ENCODE peak calls at places on chromosomes 4 and X, in six cellular contexts. Z, V, L, W, G and N are unnamed samples.

GRCh38 chr4:98646422-98646821 is 12.0 kb downstream of the TSPAN5 start:
- DNase-seq in Z (no peak), V (no peak), L (no peak), W (no peak), G (no peak), N (no peak)

GRCh38 chrX:11557120-11557519 is 108.6 kb downstream of the ARHGAP6 start:
- DNase-seq in Z (no peak), V (no peak), L (peak; percentile 72), W (no peak), G (no peak), N (peak; percentile 17)

GRCh38 chr4:109411964-109412363 is 21.7 kb upstream of the SEC24B start:
- DNase-seq in Z (no peak), V (no peak), L (no peak), W (no peak), G (no peak), N (no peak)

GRCh38 chrX:16552546-16552945 is 97.4 kb upstream of the S100G start:
- DNase-seq in Z (no peak), V (no peak), L (peak; percentile 56), W (no peak), G (no peak), N (no peak)

GRCh38 chr4:72629540-72629939 is 60.5 kb upstream of the ADAMTS3 start:
- DNase-seq in Z (no peak), V (no peak), L (no peak), W (no peak), G (no peak), N (peak; percentile 7)

GRCh38 chrX:149044471-149044870 is 460.6 kb downstream of the IDS start:
- DNase-seq in Z (no peak), V (no peak), L (no peak), W (no peak), G (no peak), N (no peak)

GRCh38 chrX:138711399-138712347 is at the start of gene FGF13:
- DNase-seq in Z (peak; percentile 73), V (peak; percentile 86), L (no peak), W (peak; percentile 48), G (peak; percentile 60), N (no peak)

GRCh38 chr4:165383757-165384156 is 4.9 kb downstream of the CPE start:
- DNase-seq in Z (no peak), V (peak; percentile 88), L (no peak), W (no peak), G (no peak), N (peak; percentile 46)

GRCh38 chr4:5517372-5517771 is 191.0 kb downstream of the EVC2 start:
- DNase-seq in Z (no peak), V (no peak), L (peak; percentile 63), W (no peak), G (no peak), N (peak; percentile 47)

GRCh38 chrX:68504237-68504636 is 5.4 kb downstream of the YIPF6 start:
- DNase-seq in Z (no peak), V (no peak), L (peak; percentile 93), W (no peak), G (no peak), N (peak; percentile 72)

GRCh38 chr4:17771284-17771908 is 10.0 kb downstream of the FAM184B start:
- DNase-seq in Z (no peak), V (no peak), L (no peak), W (no peak), G (no peak), N (no peak)

DNA sequence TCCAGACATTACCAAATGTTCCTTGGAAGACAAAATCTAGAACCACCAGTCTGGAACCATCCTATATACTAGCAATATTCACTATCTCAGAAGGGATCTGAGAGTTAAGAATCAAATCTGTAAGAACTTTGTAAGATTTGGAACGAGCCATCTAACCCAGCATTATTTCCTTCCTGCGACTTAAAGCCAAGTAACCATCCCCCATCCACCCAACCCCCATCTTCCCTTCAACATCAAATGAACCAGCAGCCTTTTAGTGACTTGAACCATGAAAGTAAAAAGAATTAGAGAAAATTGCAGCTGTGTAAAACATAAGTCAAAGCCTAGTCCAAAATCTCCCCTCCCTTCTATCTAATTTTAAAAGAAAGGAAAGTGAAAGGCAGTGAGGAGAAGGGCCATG is 15.6 kb downstream of the RBM47 start:
- DNase-seq in Z (no peak), V (no peak), L (no peak), W (no peak), G (no peak), N (no peak)
- H2BK15ac ChIP-seq in Z (no peak overlapping the region), V (no peak overlapping the region), L (no peak overlapping the region), W (no peak overlapping the region), G (no peak overlapping the region), N (no peak overlapping the region)

GRCh38 chrX:109839694-109840358 is 106.8 kb upstream of the ACSL4 start:
- DNase-seq in Z (peak; percentile 63), V (peak; percentile 86), L (no peak), W (no peak), G (peak; percentile 44), N (peak; percentile 75)

GRCh38 chrX:109841869-109842579 is 109.0 kb upstream of the ACSL4 start:
- DNase-seq in Z (no peak), V (no peak), L (peak; percentile 64), W (no peak), G (no peak), N (peak; percentile 51)

GRCh38 chrX:109841257-109841656 is 108.2 kb upstream of the ACSL4 start:
- DNase-seq in Z (no peak), V (no peak), L (no peak), W (no peak), G (no peak), N (no peak)

GRCh38 chrX:109842611-109843010 is 109.6 kb upstream of the ACSL4 start:
- DNase-seq in Z (no peak), V (no peak), L (no peak), W (no peak), G (no peak), N (no peak)

GRCh38 chrX:109840585-109840984 is 107.5 kb upstream of the ACSL4 start:
- DNase-seq in Z (no peak), V (peak; percentile 16), L (peak; percentile 95), W (no peak), G (no peak), N (peak; percentile 96)
- H2BK5ac ChIP-seq in Z (no peak overlapping the region), V (no peak overlapping the region), L (peak overlapping the region; percentile 73), W (no peak overlapping the region), G (no peak overlapping the region), N (peak overlapping the region; percentile 87)

GRCh38 chrX:123732679-123733363 is at the start of gene THOC2:
- DNase-seq in Z (peak; percentile 71), V (peak; percentile 85), L (peak; percentile 82), W (peak; percentile 42), G (peak; percentile 71), N (peak; percentile 90)
- H4K8ac ChIP-seq in Z (no peak within 1 kb of the TSS), V (no peak within 1 kb of the TSS), L (peak within 1 kb of the TSS; percentile 50), W (no peak within 1 kb of the TSS), G (peak within 1 kb of the TSS; percentile 98), N (peak within 1 kb of the TSS; percentile 84)

DNA sequence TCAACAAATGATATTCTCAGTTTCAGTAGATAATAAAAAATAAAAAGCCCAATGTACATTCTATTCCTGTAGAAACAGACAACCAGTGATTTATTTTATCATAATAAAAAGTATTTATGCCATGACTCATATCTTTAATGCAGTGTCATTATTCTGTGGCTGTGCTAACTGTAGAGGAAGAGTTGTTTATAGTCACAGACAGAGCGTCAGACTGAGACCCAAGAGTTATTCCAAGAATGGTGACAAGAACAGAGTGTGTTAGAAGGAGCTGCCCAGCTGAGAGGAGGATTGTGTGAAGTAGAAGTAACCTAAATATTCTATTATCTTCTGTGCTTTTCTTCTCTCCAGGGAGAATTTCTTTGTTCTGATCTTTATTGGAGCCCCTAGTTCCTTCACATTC is 210.7 kb downstream of the PPP1R2C start:
- DNase-seq in Z (no peak), V (peak; percentile 27), L (no peak), W (no peak), G (no peak), N (peak; percentile 3)
- H2BK15ac ChIP-seq in Z (no peak overlapping the region), V (no peak overlapping the region), L (no peak overlapping the region), W (no peak overlapping the region), G (no peak overlapping the region), N (no peak overlapping the region)

DNA sequence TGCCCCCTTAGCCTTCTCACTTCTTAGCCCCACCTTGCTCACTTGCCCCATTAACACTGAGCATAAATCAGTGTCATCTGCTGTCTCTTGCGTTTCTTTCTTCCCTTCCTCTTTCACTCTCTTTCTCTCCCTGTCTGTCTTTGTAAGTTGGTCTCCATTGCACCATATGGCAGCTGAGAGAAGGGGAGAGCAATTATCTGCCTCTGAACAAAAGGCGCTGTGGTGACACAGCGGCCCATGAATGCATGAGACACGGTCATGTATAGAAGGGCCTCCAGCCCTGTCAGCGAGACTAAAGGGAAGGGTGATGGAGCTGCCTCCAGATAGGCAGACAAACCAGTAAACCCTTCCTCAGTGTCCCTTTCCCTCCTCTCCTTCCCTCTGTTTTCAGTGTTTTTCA is 88.8 kb upstream of the PCDH18 start:
- DNase-seq in Z (no peak), V (no peak), L (no peak), W (peak; percentile 67), G (no peak), N (peak; percentile 53)
- H2BK5ac ChIP-seq in Z (no peak overlapping the region), V (no peak overlapping the region), L (peak overlapping the region; percentile 20), W (no peak overlapping the region), G (no peak overlapping the region), N (no peak overlapping the region)

GRCh38 chrX:23784487-23785301 is 1.7 kb downstream of the SAT1 start:
- DNase-seq in Z (no peak), V (no peak), L (peak; percentile 88), W (no peak), G (no peak), N (peak; percentile 84)

GRCh38 chrX:23783569-23784486 is 855 bp downstream of the SAT1 start:
- DNase-seq in Z (no peak), V (no peak), L (no peak), W (no peak), G (no peak), N (no peak)

GRCh38 chrX:23785564-23785963 is 2.6 kb downstream of the SAT1 start:
- DNase-seq in Z (no peak), V (no peak), L (no peak), W (no peak), G (no peak), N (peak; percentile 26)

GRCh38 chrX:23782455-23782854 is 518 bp upstream of the SAT1 start:
- DNase-seq in Z (no peak), V (no peak), L (no peak), W (no peak), G (no peak), N (peak; percentile 57)

GRCh38 chrX:23782863-23783568 is at the start of gene SAT1:
- DNase-seq in Z (peak; percentile 98), V (peak; percentile 97), L (peak; percentile 91), W (peak; percentile 88), G (peak; percentile 92), N (peak; percentile 97)
- H4K8ac ChIP-seq in Z (no peak within 1 kb of the TSS), V (no peak within 1 kb of the TSS), L (peak within 1 kb of the TSS; percentile 43), W (no peak within 1 kb of the TSS), G (peak within 1 kb of the TSS; percentile 79), N (peak within 1 kb of the TSS; percentile 27)

DNA sequence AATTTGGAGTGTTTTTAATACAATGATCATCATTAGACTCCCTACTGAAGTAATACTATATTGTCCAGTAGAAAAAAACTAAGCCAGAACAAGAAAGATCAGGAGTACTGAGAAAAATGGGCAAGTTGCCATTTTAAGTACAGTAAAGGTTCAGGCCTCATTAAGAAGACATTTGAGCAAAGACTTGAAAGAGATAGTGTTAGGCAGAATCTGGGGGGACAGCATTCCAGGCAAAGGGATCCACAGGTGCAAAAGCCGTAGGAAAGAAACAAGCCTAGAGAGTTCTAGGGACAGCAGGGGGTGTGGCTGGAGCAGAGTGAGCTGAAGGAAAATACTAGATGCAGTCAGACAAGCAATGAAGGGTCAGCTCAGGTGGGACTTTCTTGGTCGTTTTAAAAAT is 58.1 kb upstream of the INTU start:
- DNase-seq in Z (peak; percentile 46), V (peak; percentile 33), L (no peak), W (no peak), G (no peak), N (no peak)
- H2BK15ac ChIP-seq in Z (no peak overlapping the region), V (no peak overlapping the region), L (no peak overlapping the region), W (no peak overlapping the region), G (no peak overlapping the region), N (no peak overlapping the region)

GRCh38 chrX:49184294-49185061 is 1.7 kb downstream of the PRICKLE3 start:
- DNase-seq in Z (peak; percentile 94), V (peak; percentile 97), L (peak; percentile 83), W (peak; percentile 87), G (peak; percentile 94), N (peak; percentile 93)
- H2BK5ac ChIP-seq in Z (no peak overlapping the region), V (no peak overlapping the region), L (peak overlapping the region; percentile 37), W (no peak overlapping the region), G (no peak overlapping the region), N (no peak overlapping the region)